ENCODE peak calls at places on chromosome 5, in five cellular contexts. H is NCI-H345, P is H7, L is HFFc6, W is T-helper 1 cell. K is an unnamed sample.

GRCh38 chr5:98769256-98770157 is 4.0 kb upstream of the RGMB start:
- DNase-seq in L (peak), P (peak), W (no peak), H (peak), K (peak)

GRCh38 chr5:67496051-67496450 is 299.5 kb upstream of the CD180 start:
- DNase-seq in H (no peak), P (no peak), W (no peak), L (no peak), K (no peak)

GRCh38 chr5:22916393-22916792 is 63.2 kb upstream of the CDH12 start:
- DNase-seq in W (no peak), L (no peak), H (no peak), P (no peak), K (no peak)

GRCh38 chr5:59769832-59770231 is 123.7 kb downstream of the PDE4D start:
- DNase-seq in L (no peak), W (no peak), H (no peak), P (no peak), K (no peak)

GRCh38 chr5:143653256-143653655 is 158.7 kb upstream of the HMHB1 start:
- DNase-seq in H (no peak), L (no peak), W (no peak), P (no peak), K (no peak)

GRCh38 chr5:141507387-141508091 is 18.7 kb downstream of the PCDHGC5 start:
- DNase-seq in P (no peak), H (no peak), L (peak), W (no peak), K (no peak)

GRCh38 chr5:132496631-132497487 is 6.3 kb upstream of the IRF1 start:
- DNase-seq in W (peak), H (peak), L (peak), P (peak), K (peak)

GRCh38 chr5:53087171-53087570 is 22.4 kb downstream of the MOCS2 start:
- DNase-seq in W (no peak), L (no peak), H (no peak), P (no peak), K (no peak)

GRCh38 chr5:148839960-148840359 is 13.5 kb downstream of the ADRB2 start:
- DNase-seq in P (no peak), L (no peak), H (no peak), W (no peak), K (no peak)

GRCh38 chr5:90871356-90871755 is 312.8 kb downstream of the ADGRV1 start:
- DNase-seq in H (no peak), L (no peak), P (no peak), W (no peak), K (no peak)

GRCh38 chr5:173329370-173330150 is 1.3 kb upstream of the STC2 start:
- DNase-seq in H (peak), P (peak), W (no peak), L (no peak), K (peak)

GRCh38 chr5:2747372-2748179 is 3.9 kb downstream of the IRX2 start:
- DNase-seq in W (no peak), L (no peak), P (no peak), H (no peak), K (no peak)

K was measured in H9.